ENCODE peak calls at places on chromosome 5, in eight cellular contexts. X, N, T, H, E, W, Y and I are unnamed samples.
A peak's percentile ranks its signal among the peaks of the same experiment; 100 is the strongest.

GRCh38 chr5:77015938-77016569 is 14.2 kb upstream of the AGGF1 start:
- DNase-seq in X (no peak), N (no peak), T (peak; percentile 62), H (no peak), E (no peak), W (no peak), Y (peak; percentile 37), I (no peak)

GRCh38 chr5:23490993-23491392 is 16.4 kb upstream of the PRDM9 start:
- DNase-seq in X (no peak), N (no peak), T (no peak), H (no peak), E (no peak), W (no peak), Y (no peak), I (no peak)

GRCh38 chr5:81530919-81531318 is 137.0 kb upstream of the ACOT12 start:
- DNase-seq in X (no peak), N (no peak), T (no peak), H (no peak), E (no peak), W (no peak), Y (peak; percentile 20), I (no peak)

GRCh38 chr5:72144762-72145161 is 37.5 kb downstream of the MAP1B start:
- DNase-seq in X (no peak), N (no peak), T (no peak), H (no peak), E (no peak), W (no peak), Y (no peak), I (no peak)

GRCh38 chr5:59390074-59390659 is 503.4 kb downstream of the PDE4D start:
- DNase-seq in X (peak; percentile 12), N (no peak), T (no peak), H (peak; percentile 42), E (peak; percentile 16), W (peak; percentile 8), Y (no peak), I (no peak)

GRCh38 chr5:97093193-97093592 is 49.2 kb downstream of the LIX1 start:
- DNase-seq in X (no peak), N (no peak), T (no peak), H (no peak), E (no peak), W (no peak), Y (no peak), I (no peak)

GRCh38 chr5:103139264-103139865 is 19.3 kb downstream of the PPIP5K2 start:
- DNase-seq in X (peak; percentile 71), N (peak; percentile 29), T (peak; percentile 91), H (peak; percentile 81), E (peak; percentile 71), W (peak; percentile 54), Y (peak; percentile 50), I (peak; percentile 81)

GRCh38 chr5:14269395-14269794 is 126.3 kb downstream of the TRIO start:
- DNase-seq in X (no peak), N (no peak), T (peak; percentile 44), H (no peak), E (no peak), W (no peak), Y (no peak), I (no peak)

GRCh38 chr5:94830520-94830919 is 212.1 kb downstream of the SLF1 start:
- DNase-seq in X (peak; percentile 10), N (no peak), T (peak; percentile 36), H (no peak), E (no peak), W (no peak), Y (peak; percentile 5), I (no peak)

GRCh38 chr5:172293054-172293744 is 9.6 kb upstream of the UBTD2 start:
- DNase-seq in X (peak; percentile 22), N (peak; percentile 53), T (peak; percentile 81), H (peak; percentile 54), E (peak; percentile 44), W (peak; percentile 65), Y (peak; percentile 58), I (peak; percentile 54)

GRCh38 chr5:129664336-129664937 is 83.5 kb upstream of the MINAR2 start:
- DNase-seq in X (peak; percentile 29), N (no peak), T (peak; percentile 69), H (peak; percentile 27), E (peak; percentile 16), W (peak; percentile 8), Y (peak; percentile 20), I (peak; percentile 61)

GRCh38 chr5:166499452-166500240 is 1791.8 kb upstream of the WWC1 start:
- DNase-seq in X (no peak), N (no peak), T (no peak), H (no peak), E (no peak), W (no peak), Y (no peak), I (no peak)

GRCh38 chr5:174581483-174581882 is 142.9 kb upstream of the MSX2 start:
- DNase-seq in X (no peak), N (no peak), T (peak; percentile 49), H (peak; percentile 49), E (no peak), W (no peak), Y (no peak), I (peak; percentile 39)

GRCh38 chr5:60841361-60841760 is 2.7 kb downstream of the ELOVL7 start:
- DNase-seq in X (no peak), N (no peak), T (no peak), H (no peak), E (no peak), W (no peak), Y (no peak), I (no peak)

GRCh38 chr5:14508046-14508445 is 73.5 kb upstream of the OTULINL start:
- DNase-seq in X (no peak), N (no peak), T (no peak), H (no peak), E (no peak), W (no peak), Y (no peak), I (no peak)

GRCh38 chr5:36073595-36074216 is 7.0 kb upstream of the UGT3A2 start:
- DNase-seq in X (no peak), N (no peak), T (peak; percentile 39), H (no peak), E (no peak), W (no peak), Y (no peak), I (no peak)

GRCh38 chr5:52818360-52818759 is 30.6 kb downstream of the ITGA1 start:
- DNase-seq in X (no peak), N (no peak), T (no peak), H (no peak), E (no peak), W (no peak), Y (no peak), I (no peak)

GRCh38 chr5:88675159-88675757 is 207.7 kb downstream of the MEF2C start:
- DNase-seq in X (no peak), N (no peak), T (no peak), H (no peak), E (no peak), W (no peak), Y (no peak), I (peak; percentile 23)

GRCh38 chr5:173236531-173237501 is 1.8 kb upstream of the NKX2-5 start:
- DNase-seq in X (no peak), N (no peak), T (no peak), H (no peak), E (no peak), W (no peak), Y (no peak), I (no peak)

GRCh38 chr5:119019431-119020348 is 31.3 kb upstream of the DTWD2 start:
- DNase-seq in X (no peak), N (no peak), T (no peak), H (no peak), E (no peak), W (no peak), Y (no peak), I (no peak)

GRCh38 chr5:119017999-119018398 is 29.7 kb upstream of the DTWD2 start:
- DNase-seq in X (no peak), N (no peak), T (peak; percentile 47), H (no peak), E (no peak), W (no peak), Y (no peak), I (no peak)

GRCh38 chr5:119021333-119021732 is 33.0 kb upstream of the DTWD2 start:
- DNase-seq in X (no peak), N (no peak), T (no peak), H (no peak), E (no peak), W (no peak), Y (no peak), I (no peak)

GRCh38 chr5:119022773-119023172 is 34.4 kb upstream of the DTWD2 start:
- DNase-seq in X (no peak), N (no peak), T (no peak), H (no peak), E (no peak), W (no peak), Y (no peak), I (no peak)

GRCh38 chr5:119022017-119022745 is 33.8 kb upstream of the DTWD2 start:
- DNase-seq in X (no peak), N (no peak), T (peak; percentile 50), H (no peak), E (no peak), W (no peak), Y (peak; percentile 25), I (no peak)
- TF ChIP-seq CTCF in X (peak; percentile 29), N (no peak), T (peak; percentile 67), H (peak; percentile 55), E (peak; percentile 45), W (peak; percentile 37), Y (peak; percentile 39), I (no peak)

DNA sequence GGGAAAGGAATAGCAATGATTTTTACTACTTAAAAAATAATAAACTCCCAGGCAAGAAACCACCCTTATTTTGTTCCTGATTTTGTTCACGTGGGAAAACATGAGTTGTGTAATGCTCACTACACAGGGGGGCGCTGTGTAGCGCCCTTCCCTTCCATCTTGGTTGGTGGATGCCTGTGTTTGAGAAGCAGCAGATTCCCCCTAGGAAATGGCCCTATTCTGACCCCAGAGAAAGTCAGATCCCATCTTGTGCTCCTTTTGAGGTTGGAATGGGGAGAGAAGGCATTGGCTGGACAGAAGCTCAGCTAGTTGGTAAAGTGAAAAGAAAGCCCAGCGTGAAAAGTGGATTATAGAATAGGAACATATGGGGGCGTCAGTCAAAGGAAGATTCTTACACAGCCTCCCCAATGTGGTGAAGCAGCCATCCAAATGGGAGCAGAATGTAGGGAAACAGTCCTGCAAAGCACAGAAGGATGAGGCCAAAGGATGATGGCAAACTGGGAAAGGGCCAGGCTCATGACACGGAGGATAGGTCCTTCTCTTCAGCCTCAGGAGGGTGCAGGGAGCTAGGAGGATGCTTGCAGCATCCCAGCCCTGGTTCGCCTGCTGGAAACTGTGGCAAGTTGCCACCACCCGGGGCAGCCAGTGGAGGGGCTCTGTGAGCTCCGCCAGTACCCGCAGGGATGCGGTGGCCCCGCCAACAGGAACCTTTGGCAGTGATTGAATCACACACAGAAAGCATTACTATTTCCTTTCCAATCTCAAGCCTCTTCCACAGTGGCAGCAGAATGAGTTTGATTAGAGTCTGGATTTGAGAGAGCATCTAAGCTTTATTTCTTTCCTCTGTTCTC is 314.2 kb upstream of the DAP start:
- DNase-seq in X (peak; percentile 18), N (no peak), T (no peak), H (no peak), E (no peak), W (no peak), Y (no peak), I (peak; percentile 53)
- TF ChIP-seq CTCF in X (peak; percentile 61), N (no peak), T (peak; percentile 66), H (peak; percentile 38), E (no peak), W (no peak), Y (no peak), I (peak; percentile 67)

GRCh38 chr5:80207832-80208231 is 48.0 kb downstream of the SERINC5 start:
- DNase-seq in X (no peak), N (no peak), T (no peak), H (no peak), E (no peak), W (no peak), Y (no peak), I (no peak)
- TF ChIP-seq CTCF in X (no peak), N (no peak), T (no peak), H (no peak), E (no peak), W (no peak), Y (no peak), I (no peak)

GRCh38 chr5:180898621-180899246 is at the start of gene BTNL8:
- DNase-seq in X (no peak), N (peak; percentile 7), T (no peak), H (no peak), E (no peak), W (no peak), Y (peak; percentile 41), I (no peak)
- TF ChIP-seq CTCF in X (no peak), N (no peak), T (no peak), H (no peak), E (no peak), W (no peak), Y (no peak), I (no peak)